ENCODE peak calls at places on chromosome 10, in five cellular contexts. One of them, this sample, is unnamed.

GRCh38 chr10:33612551-33612950 is 278.1 kb upstream of the NRP1 start:
- DNase-seq in GM12878: no peak
- DNase-seq in K562: no peak
- DNase-seq in A549: no peak
- DNase-seq in IMR-90: peak
- DNase-seq in this sample: no peak

GRCh38 chr10:9147475-9147874 is 1093.0 kb downstream of the GATA3 start:
- DNase-seq in GM12878: no peak
- DNase-seq in A549: no peak
- DNase-seq in IMR-90: no peak
- DNase-seq in K562: no peak
- DNase-seq in this sample: no peak

GRCh38 chr10:88931548-88931947 is 21.0 kb downstream of the ACTA2 start:
- DNase-seq in A549: no peak
- DNase-seq in IMR-90: peak
- DNase-seq in K562: no peak
- DNase-seq in GM12878: no peak
- DNase-seq in this sample: no peak

GRCh38 chr10:128725531-128725930 is 599.3 kb upstream of the MKI67 start:
- DNase-seq in GM12878: no peak
- DNase-seq in A549: no peak
- DNase-seq in K562: no peak
- DNase-seq in IMR-90: no peak
- DNase-seq in this sample: no peak

GRCh38 chr10:83678850-83679249 is 460.5 kb upstream of the GHITM start:
- DNase-seq in GM12878: no peak
- DNase-seq in K562: no peak
- DNase-seq in A549: no peak
- DNase-seq in IMR-90: no peak
- DNase-seq in this sample: no peak

GRCh38 chr10:22624289-22624738 is 90.1 kb downstream of the PIP4K2A start:
- DNase-seq in IMR-90: peak
- DNase-seq in A549: no peak
- DNase-seq in GM12878: no peak
- DNase-seq in K562: no peak
- DNase-seq in this sample: peak

GRCh38 chr10:11225935-11226334 is 208.3 kb downstream of the CELF2 start:
- DNase-seq in A549: no peak
- DNase-seq in GM12878: no peak
- DNase-seq in K562: peak
- DNase-seq in IMR-90: no peak
- DNase-seq in this sample: no peak

GRCh38 chr10:132848306-132848705 is 62.4 kb upstream of the NKX6-2 start:
- DNase-seq in GM12878: no peak
- DNase-seq in K562: peak
- DNase-seq in A549: no peak
- DNase-seq in IMR-90: no peak
- DNase-seq in this sample: no peak

GRCh38 chr10:28077889-28078288 is 79.0 kb upstream of the ODAD2 start:
- DNase-seq in A549: no peak
- DNase-seq in GM12878: no peak
- DNase-seq in K562: no peak
- DNase-seq in IMR-90: peak
- DNase-seq in this sample: no peak

GRCh38 chr10:80462986-80463741 is 9.1 kb downstream of the TSPAN14 start:
- DNase-seq in K562: no peak
- DNase-seq in IMR-90: peak
- DNase-seq in A549: no peak
- DNase-seq in GM12878: no peak
- DNase-seq in this sample: no peak

GRCh38 chr10:28676297-28676967 is 889 bp upstream of the BAMBI start:
- DNase-seq in GM12878: no peak
- DNase-seq in K562: peak
- DNase-seq in IMR-90: no peak
- DNase-seq in A549: no peak
- DNase-seq in this sample: no peak

GRCh38 chr10:132265878-132266496 is 41.8 kb downstream of the STK32C start:
- DNase-seq in IMR-90: peak
- DNase-seq in A549: no peak
- DNase-seq in K562: no peak
- DNase-seq in GM12878: no peak
- DNase-seq in this sample: no peak

GRCh38 chr10:80702143-80702542 is 164.4 kb downstream of the SH2D4B start:
- DNase-seq in A549: no peak
- DNase-seq in K562: no peak
- DNase-seq in IMR-90: no peak
- DNase-seq in GM12878: no peak
- DNase-seq in this sample: no peak

GRCh38 chr10:129774082-129774735 is 189.9 kb downstream of the EBF3 start:
- DNase-seq in GM12878: no peak
- DNase-seq in A549: no peak
- DNase-seq in IMR-90: no peak
- DNase-seq in K562: no peak
- DNase-seq in this sample: no peak

GRCh38 chr10:122019414-122019975 is 30.5 kb downstream of the TACC2 start:
- DNase-seq in IMR-90: no peak
- DNase-seq in GM12878: no peak
- DNase-seq in K562: no peak
- DNase-seq in A549: no peak
- DNase-seq in this sample: no peak

GRCh38 chr10:67803588-67804394 is 34.2 kb downstream of the DNAJC12 start:
- DNase-seq in GM12878: no peak
- DNase-seq in IMR-90: no peak
- DNase-seq in A549: peak
- DNase-seq in K562: no peak
- DNase-seq in this sample: peak

GRCh38 chr10:22621726-22622125 is 92.7 kb downstream of the PIP4K2A start:
- DNase-seq in IMR-90: no peak
- DNase-seq in GM12878: no peak
- DNase-seq in K562: no peak
- DNase-seq in A549: no peak
- DNase-seq in this sample: no peak

GRCh38 chr10:80535671-80536360 is 1.9 kb upstream of the SH2D4B start:
- DNase-seq in A549: peak
- DNase-seq in K562: peak
- DNase-seq in GM12878: no peak
- DNase-seq in IMR-90: no peak
- DNase-seq in this sample: no peak

GRCh38 chr10:33314788-33315561 is 19.5 kb downstream of the NRP1 start:
- DNase-seq in K562: no peak
- DNase-seq in GM12878: no peak
- DNase-seq in IMR-90: peak
- DNase-seq in A549: no peak
- DNase-seq in this sample: no peak

GRCh38 chr10:133179128-133179520 is 19.1 kb downstream of the KNDC1 start:
- DNase-seq in GM12878: no peak
- DNase-seq in IMR-90: no peak
- DNase-seq in A549: no peak
- DNase-seq in K562: no peak
- DNase-seq in this sample: no peak

GRCh38 chr10:351770-352318 is 216.6 kb downstream of the ZMYND11 start:
- DNase-seq in IMR-90: no peak
- DNase-seq in K562: no peak
- DNase-seq in GM12878: no peak
- DNase-seq in A549: no peak
- DNase-seq in this sample: no peak

GRCh38 chr10:87656431-87657072 is 3.1 kb upstream of the PAPSS2 start:
- DNase-seq in GM12878: no peak
- DNase-seq in IMR-90: peak
- DNase-seq in A549: peak
- DNase-seq in K562: peak
- DNase-seq in this sample: peak

GRCh38 chr10:62171791-62172190 is 96.9 kb downstream of the RTKN2 start:
- DNase-seq in A549: no peak
- DNase-seq in K562: no peak
- DNase-seq in GM12878: no peak
- DNase-seq in IMR-90: no peak
- DNase-seq in this sample: no peak

GRCh38 chr10:77597560-77597959 is 40.0 kb downstream of the KCNMA1 start:
- DNase-seq in IMR-90: no peak
- DNase-seq in A549: no peak
- DNase-seq in K562: no peak
- DNase-seq in GM12878: no peak
- DNase-seq in this sample: no peak

GRCh38 chr10:132115736-132116135 is 50.0 kb downstream of the JAKMIP3 start:
- DNase-seq in GM12878: no peak
- DNase-seq in A549: no peak
- DNase-seq in K562: no peak
- DNase-seq in IMR-90: peak
- DNase-seq in this sample: no peak

GRCh38 chr10:33306756-33307519 is 27.5 kb downstream of the NRP1 start:
- DNase-seq in A549: no peak
- DNase-seq in IMR-90: peak
- DNase-seq in K562: no peak
- DNase-seq in GM12878: no peak
- DNase-seq in this sample: peak

GRCh38 chr10:69860290-69860689 is 58.6 kb downstream of the COL13A1 start:
- DNase-seq in K562: no peak
- DNase-seq in A549: no peak
- DNase-seq in GM12878: no peak
- DNase-seq in IMR-90: no peak
- DNase-seq in this sample: no peak

DNA sequence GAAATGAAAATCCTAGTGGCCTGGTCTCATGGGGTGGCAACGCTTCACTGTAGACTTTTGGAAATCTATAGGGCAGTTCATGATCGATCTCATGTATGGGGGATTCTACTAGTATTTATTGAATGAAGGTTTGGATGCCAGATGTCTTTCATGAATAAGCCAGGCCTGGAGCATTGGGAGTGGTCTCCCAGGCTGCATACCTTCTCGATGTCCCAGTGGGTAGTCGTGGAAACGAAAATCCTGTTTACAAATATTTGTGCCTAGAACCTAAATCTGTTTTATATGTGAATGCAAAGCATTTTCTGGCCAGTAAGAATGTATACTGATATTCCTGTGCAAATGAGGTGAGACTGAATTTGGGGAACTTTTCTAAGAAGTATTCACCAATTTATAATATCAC is 105.0 kb upstream of the C1QL3 start:
- DNase-seq in K562: no peak
- DNase-seq in A549: no peak
- DNase-seq in GM12878: no peak
- DNase-seq in IMR-90: no peak
- DNase-seq in this sample: no peak
- TF ChIP-seq CEBPB in K562: no peak
- TF ChIP-seq CEBPB in A549: no peak
- TF ChIP-seq CEBPB in GM12878: no peak
- TF ChIP-seq CEBPB in IMR-90: no peak
- TF ChIP-seq CEBPB in this sample: no peak

GRCh38 chr10:34908472-34908871 is 93.4 kb upstream of the PARD3 start:
- DNase-seq in A549: no peak
- DNase-seq in GM12878: no peak
- DNase-seq in IMR-90: peak
- DNase-seq in K562: no peak
- DNase-seq in this sample: no peak
- TF ChIP-seq SMC3 in A549: no peak
- TF ChIP-seq SMC3 in GM12878: no peak
- TF ChIP-seq SMC3 in IMR-90: no peak
- TF ChIP-seq SMC3 in K562: no peak
- TF ChIP-seq SMC3 in this sample: no peak

GRCh38 chr10:71852335-71852937 is 1.4 kb upstream of the PSAP start:
- DNase-seq in K562: no peak
- DNase-seq in IMR-90: no peak
- DNase-seq in A549: no peak
- DNase-seq in GM12878: no peak
- DNase-seq in this sample: no peak
- TF ChIP-seq CEBPB in K562: no peak
- TF ChIP-seq CEBPB in IMR-90: no peak
- TF ChIP-seq CEBPB in A549: no peak
- TF ChIP-seq CEBPB in GM12878: no peak
- TF ChIP-seq CEBPB in this sample: no peak

GRCh38 chr10:46247808-46248569 is 38.8 kb upstream of the ANTXRL start:
- DNase-seq in A549: no peak
- DNase-seq in K562: peak
- DNase-seq in GM12878: no peak
- DNase-seq in IMR-90: no peak
- DNase-seq in this sample: no peak

GRCh38 chr10:46250481-46250880 is 36.3 kb upstream of the ANTXRL start:
- DNase-seq in GM12878: no peak
- DNase-seq in A549: no peak
- DNase-seq in K562: no peak
- DNase-seq in IMR-90: no peak
- DNase-seq in this sample: no peak

GRCh38 chr10:46245381-46245900 is 41.4 kb upstream of the ANTXRL start:
- DNase-seq in K562: no peak
- DNase-seq in A549: no peak
- DNase-seq in IMR-90: no peak
- DNase-seq in GM12878: no peak
- DNase-seq in this sample: no peak

GRCh38 chr10:46248651-46249131 is 38.1 kb upstream of the ANTXRL start:
- DNase-seq in A549: no peak
- DNase-seq in K562: no peak
- DNase-seq in GM12878: no peak
- DNase-seq in IMR-90: no peak
- DNase-seq in this sample: no peak

GRCh38 chr10:46247181-46247475 is 39.7 kb upstream of the ANTXRL start:
- DNase-seq in IMR-90: no peak
- DNase-seq in A549: no peak
- DNase-seq in GM12878: no peak
- DNase-seq in K562: no peak
- DNase-seq in this sample: no peak
- TF ChIP-seq SMC3 in IMR-90: no peak
- TF ChIP-seq SMC3 in A549: no peak
- TF ChIP-seq SMC3 in GM12878: no peak
- TF ChIP-seq SMC3 in K562: no peak
- TF ChIP-seq SMC3 in this sample: no peak

GRCh38 chr10:21533577-21534475 is at the start of gene MLLT10:
- DNase-seq in A549: peak
- DNase-seq in GM12878: peak
- DNase-seq in K562: peak
- DNase-seq in IMR-90: peak
- DNase-seq in this sample: peak
- TF ChIP-seq CEBPB in A549: no peak
- TF ChIP-seq CEBPB in GM12878: no peak
- TF ChIP-seq CEBPB in K562: no peak
- TF ChIP-seq CEBPB in IMR-90: no peak
- TF ChIP-seq CEBPB in this sample: no peak

GRCh38 chr10:123136221-123136805 is 543 bp downstream of the HMX3 start:
- DNase-seq in IMR-90: no peak
- DNase-seq in K562: peak
- DNase-seq in GM12878: no peak
- DNase-seq in A549: no peak
- DNase-seq in this sample: no peak
- TF ChIP-seq SMC3 in IMR-90: no peak
- TF ChIP-seq SMC3 in K562: no peak
- TF ChIP-seq SMC3 in GM12878: no peak
- TF ChIP-seq SMC3 in A549: no peak
- TF ChIP-seq SMC3 in this sample: no peak

DNA sequence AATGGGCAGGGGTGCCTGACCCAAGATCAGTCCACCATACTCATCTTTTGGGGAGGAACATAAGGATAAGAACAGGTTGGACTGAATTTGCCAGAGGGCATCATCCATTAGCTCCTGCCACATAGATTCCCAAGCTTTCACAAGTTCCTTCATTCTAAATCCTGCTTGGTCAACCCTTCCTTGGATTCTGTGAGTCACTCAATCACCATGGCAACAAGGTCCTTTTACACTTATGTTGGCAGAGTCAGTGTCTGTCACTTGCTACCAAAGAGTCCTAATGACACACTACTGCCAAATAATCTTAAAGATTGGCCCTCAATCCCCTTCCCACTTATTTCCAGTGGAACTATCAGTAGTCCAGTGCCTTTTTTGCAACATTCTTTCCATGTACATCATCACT is 5.0 kb upstream of the LGI1 start:
- DNase-seq in IMR-90: peak
- DNase-seq in A549: peak
- DNase-seq in GM12878: no peak
- DNase-seq in K562: no peak
- DNase-seq in this sample: no peak
- TF ChIP-seq CEBPB in IMR-90: no peak
- TF ChIP-seq CEBPB in A549: no peak
- TF ChIP-seq CEBPB in GM12878: no peak
- TF ChIP-seq CEBPB in K562: no peak
- TF ChIP-seq CEBPB in this sample: no peak